ENCODE peak calls at places on chromosomes 12 and 14, in seven cellular contexts. One of them, this sample, is unnamed.

GRCh38 chr12:121810234-121810817 is 6.5 kb downstream of the SETD1B start:
- DNase-seq in T-helper 17 cell: no peak
- DNase-seq in HuH-7.5: no peak
- DNase-seq in AG10803: no peak
- DNase-seq in NCI-H446 treated with DMSO at 0.1 percent for 48 hours: no peak
- DNase-seq in NCI-H2081: no peak
- DNase-seq in NCI-H748 treated with DMSO at 0.1 percent for 48 hours: no peak
- DNase-seq in this sample: no peak

GRCh38 chr14:49114161-49114893 is 471.9 kb downstream of the RPS29 start:
- DNase-seq in NCI-H446 treated with DMSO at 0.1 percent for 48 hours: no peak
- DNase-seq in NCI-H2081: no peak
- DNase-seq in AG10803: no peak
- DNase-seq in NCI-H748 treated with DMSO at 0.1 percent for 48 hours: no peak
- DNase-seq in HuH-7.5: no peak
- DNase-seq in T-helper 17 cell: no peak
- DNase-seq in this sample: no peak

GRCh38 chr14:74426202-74426582 is at the start of gene SYNDIG1L:
- DNase-seq in NCI-H2081: no peak
- DNase-seq in NCI-H748 treated with DMSO at 0.1 percent for 48 hours: no peak
- DNase-seq in AG10803: no peak
- DNase-seq in NCI-H446 treated with DMSO at 0.1 percent for 48 hours: no peak
- DNase-seq in HuH-7.5: no peak
- DNase-seq in T-helper 17 cell: no peak
- DNase-seq in this sample: no peak

GRCh38 chr12:112025808-112026375 is 12.7 kb downstream of the ERP29 start:
- DNase-seq in T-helper 17 cell: no peak
- DNase-seq in NCI-H446 treated with DMSO at 0.1 percent for 48 hours: no peak
- DNase-seq in AG10803: no peak
- DNase-seq in NCI-H748 treated with DMSO at 0.1 percent for 48 hours: no peak
- DNase-seq in NCI-H2081: no peak
- DNase-seq in HuH-7.5: no peak
- DNase-seq in this sample: no peak

GRCh38 chr12:125579916-125580315 is 514.7 kb downstream of the AACS start:
- DNase-seq in HuH-7.5: no peak
- DNase-seq in NCI-H2081: no peak
- DNase-seq in T-helper 17 cell: no peak
- DNase-seq in AG10803: no peak
- DNase-seq in NCI-H748 treated with DMSO at 0.1 percent for 48 hours: no peak
- DNase-seq in NCI-H446 treated with DMSO at 0.1 percent for 48 hours: no peak
- DNase-seq in this sample: no peak

GRCh38 chr12:71641390-71641789 is 22.3 kb downstream of the ZFC3H1 start:
- DNase-seq in HuH-7.5: no peak
- DNase-seq in NCI-H446 treated with DMSO at 0.1 percent for 48 hours: no peak
- DNase-seq in AG10803: no peak
- DNase-seq in NCI-H748 treated with DMSO at 0.1 percent for 48 hours: no peak
- DNase-seq in NCI-H2081: no peak
- DNase-seq in T-helper 17 cell: no peak
- DNase-seq in this sample: no peak

GRCh38 chr12:19382111-19382526 is 57.2 kb upstream of the AEBP2 start:
- DNase-seq in NCI-H2081: no peak
- DNase-seq in T-helper 17 cell: no peak
- DNase-seq in NCI-H748 treated with DMSO at 0.1 percent for 48 hours: no peak
- DNase-seq in HuH-7.5: no peak
- DNase-seq in NCI-H446 treated with DMSO at 0.1 percent for 48 hours: no peak
- DNase-seq in AG10803: peak
- DNase-seq in this sample: no peak

GRCh38 chr12:916240-916639 is 33.3 kb downstream of the RAD52 start:
- DNase-seq in AG10803: no peak
- DNase-seq in HuH-7.5: no peak
- DNase-seq in NCI-H446 treated with DMSO at 0.1 percent for 48 hours: no peak
- DNase-seq in NCI-H748 treated with DMSO at 0.1 percent for 48 hours: no peak
- DNase-seq in NCI-H2081: no peak
- DNase-seq in T-helper 17 cell: no peak
- DNase-seq in this sample: no peak

GRCh38 chr12:78034025-78034424 is 203.3 kb downstream of the NAV3 start:
- DNase-seq in AG10803: peak
- DNase-seq in NCI-H748 treated with DMSO at 0.1 percent for 48 hours: no peak
- DNase-seq in T-helper 17 cell: no peak
- DNase-seq in NCI-H2081: no peak
- DNase-seq in HuH-7.5: no peak
- DNase-seq in NCI-H446 treated with DMSO at 0.1 percent for 48 hours: no peak
- DNase-seq in this sample: no peak

GRCh38 chr12:103547929-103548328 is 39.1 kb upstream of the STAB2 start:
- DNase-seq in NCI-H446 treated with DMSO at 0.1 percent for 48 hours: no peak
- DNase-seq in AG10803: no peak
- DNase-seq in NCI-H2081: peak
- DNase-seq in HuH-7.5: no peak
- DNase-seq in NCI-H748 treated with DMSO at 0.1 percent for 48 hours: peak
- DNase-seq in T-helper 17 cell: no peak
- DNase-seq in this sample: no peak

GRCh38 chr12:12901158-12901791 is 9.9 kb downstream of the GPRC5A start:
- DNase-seq in T-helper 17 cell: no peak
- DNase-seq in HuH-7.5: no peak
- DNase-seq in AG10803: peak
- DNase-seq in NCI-H2081: no peak
- DNase-seq in NCI-H446 treated with DMSO at 0.1 percent for 48 hours: no peak
- DNase-seq in NCI-H748 treated with DMSO at 0.1 percent for 48 hours: no peak
- DNase-seq in this sample: no peak

GRCh38 chr12:1234073-1234472 is 243.1 kb downstream of the ERC1 start:
- DNase-seq in NCI-H446 treated with DMSO at 0.1 percent for 48 hours: no peak
- DNase-seq in AG10803: peak
- DNase-seq in NCI-H2081: no peak
- DNase-seq in NCI-H748 treated with DMSO at 0.1 percent for 48 hours: no peak
- DNase-seq in HuH-7.5: no peak
- DNase-seq in T-helper 17 cell: no peak
- DNase-seq in this sample: no peak

GRCh38 chr12:63068857-63069442 is 82.1 kb downstream of the AVPR1A start:
- DNase-seq in NCI-H2081: peak
- DNase-seq in AG10803: peak
- DNase-seq in T-helper 17 cell: no peak
- DNase-seq in HuH-7.5: no peak
- DNase-seq in NCI-H446 treated with DMSO at 0.1 percent for 48 hours: peak
- DNase-seq in NCI-H748 treated with DMSO at 0.1 percent for 48 hours: peak
- DNase-seq in this sample: no peak

GRCh38 chr12:76996983-76997382 is 68.4 kb downstream of the E2F7 start:
- DNase-seq in HuH-7.5: no peak
- DNase-seq in NCI-H2081: no peak
- DNase-seq in NCI-H748 treated with DMSO at 0.1 percent for 48 hours: no peak
- DNase-seq in T-helper 17 cell: no peak
- DNase-seq in NCI-H446 treated with DMSO at 0.1 percent for 48 hours: peak
- DNase-seq in AG10803: peak
- DNase-seq in this sample: no peak

GRCh38 chr12:42094277-42094676 is 50.4 kb downstream of the GXYLT1 start:
- DNase-seq in AG10803: peak
- DNase-seq in NCI-H748 treated with DMSO at 0.1 percent for 48 hours: no peak
- DNase-seq in NCI-H446 treated with DMSO at 0.1 percent for 48 hours: no peak
- DNase-seq in HuH-7.5: no peak
- DNase-seq in NCI-H2081: no peak
- DNase-seq in T-helper 17 cell: no peak
- DNase-seq in this sample: no peak

GRCh38 chr14:104644236-104644635 is 39.7 kb upstream of the TMEM179 start:
- DNase-seq in AG10803: no peak
- DNase-seq in HuH-7.5: no peak
- DNase-seq in NCI-H446 treated with DMSO at 0.1 percent for 48 hours: no peak
- DNase-seq in NCI-H748 treated with DMSO at 0.1 percent for 48 hours: no peak
- DNase-seq in T-helper 17 cell: no peak
- DNase-seq in NCI-H2081: no peak
- DNase-seq in this sample: no peak

GRCh38 chr14:64444984-64445845 is 20.1 kb upstream of the AKAP5 start:
- DNase-seq in NCI-H2081: peak
- DNase-seq in T-helper 17 cell: no peak
- DNase-seq in NCI-H748 treated with DMSO at 0.1 percent for 48 hours: no peak
- DNase-seq in NCI-H446 treated with DMSO at 0.1 percent for 48 hours: no peak
- DNase-seq in HuH-7.5: no peak
- DNase-seq in AG10803: peak
- DNase-seq in this sample: peak